ENCODE peak calls at places on chromosomes 5 and 9, in eight cellular contexts. One of them, this sample, is unnamed.

GRCh38 chr5:179217356-179217755 is 127.9 kb downstream of the ADAMTS2 start:
- DNase-seq in tibial artery: no peak
- DNase-seq in left ventricle myocardium inferior: no peak
- DNase-seq in OCI-LY7: no peak
- DNase-seq in thyroid gland: no peak
- DNase-seq in mammary epithelial cell: no peak
- DNase-seq in PC-9: no peak
- DNase-seq in tibial nerve: no peak
- DNase-seq in this sample: no peak

GRCh38 chr9:92332577-92333287 is 7.0 kb downstream of the CENPP start:
- DNase-seq in tibial artery: no peak
- DNase-seq in left ventricle myocardium inferior: peak
- DNase-seq in OCI-LY7: no peak
- DNase-seq in thyroid gland: no peak
- DNase-seq in mammary epithelial cell: no peak
- DNase-seq in PC-9: no peak
- DNase-seq in tibial nerve: no peak
- DNase-seq in this sample: no peak

GRCh38 chr5:111948517-111948916 is 191.5 kb upstream of the NREP start:
- DNase-seq in tibial artery: no peak
- DNase-seq in left ventricle myocardium inferior: no peak
- DNase-seq in OCI-LY7: no peak
- DNase-seq in thyroid gland: no peak
- DNase-seq in mammary epithelial cell: peak
- DNase-seq in PC-9: no peak
- DNase-seq in tibial nerve: no peak
- DNase-seq in this sample: peak

GRCh38 chr5:10301266-10301665 is 6.4 kb downstream of the CMBL start:
- DNase-seq in tibial artery: no peak
- DNase-seq in left ventricle myocardium inferior: no peak
- DNase-seq in OCI-LY7: no peak
- DNase-seq in thyroid gland: no peak
- DNase-seq in mammary epithelial cell: no peak
- DNase-seq in PC-9: no peak
- DNase-seq in tibial nerve: no peak
- DNase-seq in this sample: no peak

GRCh38 chr9:121862973-121863372 is 211.5 kb downstream of the DAB2IP start:
- DNase-seq in tibial artery: no peak
- DNase-seq in left ventricle myocardium inferior: no peak
- DNase-seq in OCI-LY7: no peak
- DNase-seq in thyroid gland: no peak
- DNase-seq in mammary epithelial cell: no peak
- DNase-seq in PC-9: no peak
- DNase-seq in tibial nerve: no peak
- DNase-seq in this sample: no peak

GRCh38 chr9:6907772-6908381 is 150.1 kb downstream of the KDM4C start:
- DNase-seq in tibial artery: no peak
- DNase-seq in left ventricle myocardium inferior: no peak
- DNase-seq in OCI-LY7: no peak
- DNase-seq in thyroid gland: no peak
- DNase-seq in mammary epithelial cell: no peak
- DNase-seq in PC-9: no peak
- DNase-seq in tibial nerve: no peak
- DNase-seq in this sample: no peak

GRCh38 chr5:164600166-164600715 is 1094.8 kb downstream of the MAT2B start:
- DNase-seq in tibial artery: no peak
- DNase-seq in left ventricle myocardium inferior: no peak
- DNase-seq in OCI-LY7: no peak
- DNase-seq in thyroid gland: no peak
- DNase-seq in mammary epithelial cell: peak
- DNase-seq in PC-9: no peak
- DNase-seq in tibial nerve: no peak
- DNase-seq in this sample: no peak

GRCh38 chr9:115118471-115119156 is 657 bp upstream of the TNC start:
- DNase-seq in tibial artery: peak
- DNase-seq in left ventricle myocardium inferior: peak
- DNase-seq in OCI-LY7: no peak
- DNase-seq in thyroid gland: peak
- DNase-seq in mammary epithelial cell: peak
- DNase-seq in PC-9: peak
- DNase-seq in tibial nerve: peak
- DNase-seq in this sample: peak

GRCh38 chr5:16673241-16673998 is 56.6 kb upstream of the RETREG1 start:
- DNase-seq in tibial artery: no peak
- DNase-seq in left ventricle myocardium inferior: no peak
- DNase-seq in OCI-LY7: no peak
- DNase-seq in thyroid gland: no peak
- DNase-seq in mammary epithelial cell: no peak
- DNase-seq in PC-9: no peak
- DNase-seq in tibial nerve: no peak
- DNase-seq in this sample: no peak

GRCh38 chr5:43110606-43111170 is 10.0 kb upstream of the ZNF131 start:
- DNase-seq in tibial artery: no peak
- DNase-seq in left ventricle myocardium inferior: no peak
- DNase-seq in OCI-LY7: peak
- DNase-seq in thyroid gland: no peak
- DNase-seq in mammary epithelial cell: no peak
- DNase-seq in PC-9: no peak
- DNase-seq in tibial nerve: no peak
- DNase-seq in this sample: no peak

GRCh38 chr9:136312436-136312835 is 8.5 kb upstream of the CCDC187 start:
- DNase-seq in tibial artery: no peak
- DNase-seq in left ventricle myocardium inferior: no peak
- DNase-seq in OCI-LY7: peak
- DNase-seq in thyroid gland: peak
- DNase-seq in mammary epithelial cell: no peak
- DNase-seq in PC-9: no peak
- DNase-seq in tibial nerve: no peak
- DNase-seq in this sample: no peak

GRCh38 chr5:181031716-181032115 is 8.3 kb upstream of the BTNL9 start:
- DNase-seq in tibial artery: no peak
- DNase-seq in left ventricle myocardium inferior: no peak
- DNase-seq in OCI-LY7: no peak
- DNase-seq in thyroid gland: no peak
- DNase-seq in mammary epithelial cell: no peak
- DNase-seq in PC-9: no peak
- DNase-seq in tibial nerve: no peak
- DNase-seq in this sample: no peak

GRCh38 chr5:35302544-35302943 is 72.3 kb upstream of the PRLR start:
- DNase-seq in tibial artery: no peak
- DNase-seq in left ventricle myocardium inferior: no peak
- DNase-seq in OCI-LY7: no peak
- DNase-seq in thyroid gland: no peak
- DNase-seq in mammary epithelial cell: no peak
- DNase-seq in PC-9: no peak
- DNase-seq in tibial nerve: no peak
- DNase-seq in this sample: no peak

GRCh38 chr5:17928571-17928970 is 294.3 kb downstream of the TAF11L14 start:
- DNase-seq in tibial artery: peak
- DNase-seq in left ventricle myocardium inferior: no peak
- DNase-seq in OCI-LY7: no peak
- DNase-seq in thyroid gland: no peak
- DNase-seq in mammary epithelial cell: peak
- DNase-seq in PC-9: no peak
- DNase-seq in tibial nerve: no peak
- DNase-seq in this sample: peak

GRCh38 chr5:133225671-133226152 is 173.9 kb downstream of the HSPA4 start:
- DNase-seq in tibial artery: no peak
- DNase-seq in left ventricle myocardium inferior: no peak
- DNase-seq in OCI-LY7: no peak
- DNase-seq in thyroid gland: peak
- DNase-seq in mammary epithelial cell: peak
- DNase-seq in PC-9: no peak
- DNase-seq in tibial nerve: no peak
- DNase-seq in this sample: no peak

GRCh38 chr5:52989781-52990530 is 804 bp downstream of the ITGA2 start:
- DNase-seq in tibial artery: peak
- DNase-seq in left ventricle myocardium inferior: peak
- DNase-seq in OCI-LY7: no peak
- DNase-seq in thyroid gland: peak
- DNase-seq in mammary epithelial cell: no peak
- DNase-seq in PC-9: no peak
- DNase-seq in tibial nerve: no peak
- DNase-seq in this sample: no peak

GRCh38 chr5:17802256-17802655 is 168.0 kb downstream of the TAF11L14 start:
- DNase-seq in tibial artery: no peak
- DNase-seq in left ventricle myocardium inferior: no peak
- DNase-seq in OCI-LY7: no peak
- DNase-seq in thyroid gland: no peak
- DNase-seq in mammary epithelial cell: no peak
- DNase-seq in PC-9: no peak
- DNase-seq in tibial nerve: no peak
- DNase-seq in this sample: no peak

GRCh38 chr9:113886003-113886324 is 9.9 kb downstream of the ZNF618 start:
- DNase-seq in tibial artery: no peak
- DNase-seq in left ventricle myocardium inferior: no peak
- DNase-seq in OCI-LY7: no peak
- DNase-seq in thyroid gland: peak
- DNase-seq in mammary epithelial cell: no peak
- DNase-seq in PC-9: no peak
- DNase-seq in tibial nerve: no peak
- DNase-seq in this sample: no peak

GRCh38 chr9:113887436-113887835 is 11.3 kb downstream of the ZNF618 start:
- DNase-seq in tibial artery: no peak
- DNase-seq in left ventricle myocardium inferior: no peak
- DNase-seq in OCI-LY7: no peak
- DNase-seq in thyroid gland: no peak
- DNase-seq in mammary epithelial cell: no peak
- DNase-seq in PC-9: no peak
- DNase-seq in tibial nerve: no peak
- DNase-seq in this sample: no peak

GRCh38 chr9:113886471-113886870 is 10.4 kb downstream of the ZNF618 start:
- DNase-seq in tibial artery: no peak
- DNase-seq in left ventricle myocardium inferior: no peak
- DNase-seq in OCI-LY7: no peak
- DNase-seq in thyroid gland: no peak
- DNase-seq in mammary epithelial cell: no peak
- DNase-seq in PC-9: no peak
- DNase-seq in tibial nerve: no peak
- DNase-seq in this sample: no peak

GRCh38 chr9:113886933-113887332 is 10.8 kb downstream of the ZNF618 start:
- DNase-seq in tibial artery: no peak
- DNase-seq in left ventricle myocardium inferior: no peak
- DNase-seq in OCI-LY7: no peak
- DNase-seq in thyroid gland: no peak
- DNase-seq in mammary epithelial cell: peak
- DNase-seq in PC-9: no peak
- DNase-seq in tibial nerve: no peak
- DNase-seq in this sample: no peak

DNA sequence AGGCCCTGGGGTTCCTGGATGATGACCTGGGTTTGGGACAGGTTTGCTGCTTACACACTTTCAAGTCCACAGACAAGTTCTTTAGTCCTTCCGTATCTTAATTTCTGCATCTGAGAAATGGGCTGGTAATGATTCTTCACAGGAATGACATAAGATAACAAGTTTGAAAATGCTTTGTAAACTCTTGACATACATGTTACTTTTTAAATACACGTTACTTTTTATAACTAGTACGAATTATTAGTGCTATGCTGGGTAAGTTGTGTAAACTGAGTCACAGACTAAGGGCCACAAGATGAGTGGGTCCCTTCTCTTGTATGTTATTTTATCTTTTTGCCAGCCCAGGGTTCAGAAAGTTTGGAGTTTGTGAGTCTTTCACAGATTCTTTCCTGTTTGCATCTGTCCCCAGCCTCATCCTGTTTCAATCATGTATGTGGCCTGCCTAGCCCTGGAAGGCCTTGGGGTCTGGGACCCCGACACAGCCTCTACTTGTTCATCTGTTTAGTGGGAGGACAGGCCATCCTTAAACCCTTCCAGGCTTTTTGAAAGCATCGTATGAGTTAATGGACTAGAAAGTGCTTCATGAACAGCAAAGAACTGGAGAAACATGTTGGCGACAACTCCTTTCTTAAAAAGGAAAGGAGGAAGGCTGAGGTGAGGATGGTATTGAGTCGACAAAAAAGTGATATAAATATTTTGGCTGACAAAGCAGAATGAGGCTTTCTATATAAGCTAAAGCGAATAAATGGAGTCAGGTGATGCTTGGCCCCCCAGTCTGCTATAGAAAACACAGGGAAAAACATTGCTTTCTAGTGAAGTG is 9.3 kb downstream of the ZNF618 start:
- DNase-seq in tibial artery: no peak
- DNase-seq in left ventricle myocardium inferior: no peak
- DNase-seq in OCI-LY7: no peak
- DNase-seq in thyroid gland: no peak
- DNase-seq in mammary epithelial cell: no peak
- DNase-seq in PC-9: no peak
- DNase-seq in tibial nerve: no peak
- DNase-seq in this sample: no peak
- H3K27ac ChIP-seq in tibial artery: peak
- H3K27ac ChIP-seq in left ventricle myocardium inferior: peak
- H3K27ac ChIP-seq in OCI-LY7: no peak
- H3K27ac ChIP-seq in thyroid gland: peak
- H3K27ac ChIP-seq in mammary epithelial cell: peak
- H3K27ac ChIP-seq in PC-9: no peak
- H3K27ac ChIP-seq in tibial nerve: peak
- H3K27ac ChIP-seq in this sample: no peak

GRCh38 chr5:125465703-125466102 is 719.3 kb upstream of the ZNF608 start:
- DNase-seq in tibial artery: no peak
- DNase-seq in left ventricle myocardium inferior: no peak
- DNase-seq in OCI-LY7: no peak
- DNase-seq in thyroid gland: no peak
- DNase-seq in mammary epithelial cell: no peak
- DNase-seq in PC-9: no peak
- DNase-seq in tibial nerve: no peak
- DNase-seq in this sample: no peak
- H3K27ac ChIP-seq in tibial artery: no peak
- H3K27ac ChIP-seq in left ventricle myocardium inferior: no peak
- H3K27ac ChIP-seq in OCI-LY7: no peak
- H3K27ac ChIP-seq in thyroid gland: no peak
- H3K27ac ChIP-seq in mammary epithelial cell: no peak
- H3K27ac ChIP-seq in PC-9: no peak
- H3K27ac ChIP-seq in tibial nerve: no peak
- H3K27ac ChIP-seq in this sample: no peak

GRCh38 chr9:89305868-89306267 is 5.1 kb upstream of the CKS2 start:
- DNase-seq in tibial artery: no peak
- DNase-seq in left ventricle myocardium inferior: no peak
- DNase-seq in OCI-LY7: no peak
- DNase-seq in thyroid gland: no peak
- DNase-seq in mammary epithelial cell: no peak
- DNase-seq in PC-9: no peak
- DNase-seq in tibial nerve: no peak
- DNase-seq in this sample: no peak
- H3K27ac ChIP-seq in tibial artery: no peak
- H3K27ac ChIP-seq in left ventricle myocardium inferior: peak
- H3K27ac ChIP-seq in OCI-LY7: peak
- H3K27ac ChIP-seq in thyroid gland: no peak
- H3K27ac ChIP-seq in mammary epithelial cell: no peak
- H3K27ac ChIP-seq in PC-9: peak
- H3K27ac ChIP-seq in tibial nerve: no peak
- H3K27ac ChIP-seq in this sample: no peak

DNA sequence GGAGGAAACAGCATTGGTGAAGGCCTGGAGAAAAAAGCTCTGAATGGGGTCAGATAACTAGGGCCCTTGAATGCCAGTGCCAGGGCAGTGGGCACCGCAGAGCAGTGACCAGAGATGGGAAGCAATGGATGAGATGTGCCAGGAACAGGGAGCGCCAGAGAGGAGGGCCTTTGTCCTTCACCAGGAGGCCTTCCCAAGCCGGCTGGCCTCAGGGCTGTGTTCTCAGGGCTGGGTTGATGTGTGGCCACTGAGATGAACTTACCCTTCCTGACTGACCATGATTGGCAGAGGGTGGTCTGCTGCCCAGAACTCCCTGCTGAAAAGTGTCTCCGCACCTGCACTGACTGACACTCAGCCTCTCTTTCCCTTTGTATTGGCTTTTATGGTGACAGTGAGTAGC is 57.4 kb upstream of the PSD2 start:
- DNase-seq in tibial artery: no peak
- DNase-seq in left ventricle myocardium inferior: no peak
- DNase-seq in OCI-LY7: no peak
- DNase-seq in thyroid gland: no peak
- DNase-seq in mammary epithelial cell: no peak
- DNase-seq in PC-9: no peak
- DNase-seq in tibial nerve: no peak
- DNase-seq in this sample: no peak
- H3K27ac ChIP-seq in tibial artery: no peak
- H3K27ac ChIP-seq in left ventricle myocardium inferior: no peak
- H3K27ac ChIP-seq in OCI-LY7: no peak
- H3K27ac ChIP-seq in thyroid gland: no peak
- H3K27ac ChIP-seq in mammary epithelial cell: no peak
- H3K27ac ChIP-seq in PC-9: no peak
- H3K27ac ChIP-seq in tibial nerve: peak
- H3K27ac ChIP-seq in this sample: no peak

This sample was measured in epithelial cell of prostate.